ENCODE peak calls at places on chromosomes 6 and 20, in six cellular contexts. X is neural progenitor cell; C is central memory CD4-positive, alpha-beta T cell; G is fibroblast of lung; J is astrocyte of the hippocampus; O is EL. M is an unnamed sample.
A peak's percentile ranks its signal among the peaks of the same experiment; 100 is the strongest.

GRCh38 chr6:136566007-136566487 is 15.8 kb upstream of the MAP7 start:
- DNase-seq in X (no peak), C (no peak), G (no peak), J (no peak), O (no peak), M (no peak)

GRCh38 chr20:21663465-21663864 is 42.0 kb upstream of the PAX1 start:
- DNase-seq in X (no peak), C (no peak), G (no peak), J (no peak), O (no peak), M (no peak)

GRCh38 chr6:21141616-21142303 is 451.8 kb upstream of the SOX4 start:
- DNase-seq in X (no peak), C (no peak), G (no peak), J (no peak), O (no peak), M (no peak)

GRCh38 chr20:63377256-63378114 is 16.3 kb upstream of the CHRNA4 start:
- DNase-seq in X (peak; percentile 91), C (no peak), G (no peak), J (no peak), O (no peak), M (no peak)

GRCh38 chr6:24227556-24227955 is 101.5 kb downstream of the NRSN1 start:
- DNase-seq in X (peak; percentile 7), C (no peak), G (no peak), J (no peak), O (no peak), M (no peak)

GRCh38 chr20:50862546-50862945 is 67.7 kb downstream of the BCAS4 start:
- DNase-seq in X (no peak), C (no peak), G (no peak), J (no peak), O (no peak), M (no peak)

GRCh38 chr20:49775229-49775693 is 37.4 kb upstream of the SLC9A8 start:
- DNase-seq in X (peak; percentile 19), C (no peak), G (peak; percentile 83), J (peak; percentile 62), O (peak; percentile 87), M (no peak)

GRCh38 chr6:151784441-151785214 is 22.9 kb upstream of the ESR1 start:
- DNase-seq in X (no peak), C (no peak), G (peak; percentile 5), J (no peak), O (no peak), M (no peak)

GRCh38 chr6:160831751-160832150 is 129.7 kb downstream of the PLG start:
- DNase-seq in X (peak; percentile 37), C (no peak), G (no peak), J (peak; percentile 11), O (no peak), M (no peak)

GRCh38 chr20:4613184-4613583 is 108.5 kb upstream of the PRND start:
- DNase-seq in X (no peak), C (no peak), G (peak; percentile 75), J (peak; percentile 23), O (peak; percentile 26), M (no peak)

GRCh38 chr6:43355862-43356590 is 13.4 kb downstream of the ZNF318 start:
- DNase-seq in X (peak; percentile 31), C (no peak), G (peak; percentile 17), J (peak; percentile 20), O (peak; percentile 28), M (no peak)

GRCh38 chr6:21918081-21918480 is 324.5 kb downstream of the SOX4 start:
- DNase-seq in X (no peak), C (no peak), G (no peak), J (no peak), O (no peak), M (no peak)

GRCh38 chr6:136236491-136237293 is 13.4 kb downstream of the MTFR2 start:
- DNase-seq in X (peak; percentile 14), C (no peak), G (no peak), J (no peak), O (no peak), M (no peak)

GRCh38 chr6:11918739-11919605 is 93.1 kb upstream of the HIVEP1 start:
- DNase-seq in X (peak; percentile 10), C (no peak), G (peak; percentile 13), J (peak; percentile 92), O (peak; percentile 29), M (no peak)

GRCh38 chr6:168606722-168607121 is 165.7 kb downstream of the SMOC2 start:
- DNase-seq in X (no peak), C (no peak), G (no peak), J (no peak), O (no peak), M (no peak)

GRCh38 chr20:58045579-58045978 is 182.9 kb downstream of the ANKRD60 start:
- DNase-seq in X (no peak), C (no peak), G (no peak), J (no peak), O (no peak), M (no peak)

GRCh38 chr6:42099340-42100028 is 42.9 kb downstream of the C6orf132 start:
- DNase-seq in X (no peak), C (no peak), G (peak; percentile 85), J (peak; percentile 38), O (peak; percentile 74), M (no peak)

GRCh38 chr6:150685860-150686259 is 86.2 kb downstream of the PLEKHG1 start:
- DNase-seq in X (peak; percentile 48), C (peak; percentile 2), G (no peak), J (peak; percentile 44), O (peak; percentile 18), M (no peak)

GRCh38 chr6:142316791-142317368 is 15.1 kb downstream of the ADGRG6 start:
- DNase-seq in X (no peak), C (no peak), G (peak; percentile 23), J (no peak), O (no peak), M (no peak)

GRCh38 chr20:35344354-35344837 is 52.2 kb upstream of the FAM83C start:
- DNase-seq in X (no peak), C (no peak), G (peak; percentile 91), J (no peak), O (peak; percentile 89), M (no peak)

M was measured in effector CD4-positive, alpha-beta T cell.